ENCODE peak calls at places on chromosome 5, in six cellular contexts. R is HT1080, T is immature natural killer cell, X is hippocampal formation, H is HepG2, N is dermis microvascular lymphatic vessel endothelial cell. Q is an unnamed sample.
A peak's percentile ranks its signal among the peaks of the same experiment; 100 is the strongest.

GRCh38 chr5:154311362-154311761 is 120.8 kb downstream of the GALNT10 start:
- DNase-seq in R (no peak), T (peak; percentile 10), X (no peak), H (no peak), N (no peak), Q (no peak)

GRCh38 chr5:1210832-1211251 is 9.4 kb downstream of the SLC6A19 start:
- DNase-seq in R (no peak), T (no peak), X (no peak), H (no peak), N (no peak), Q (no peak)

GRCh38 chr5:1827410-1828397 is 26.5 kb downstream of the NDUFS6 start:
- DNase-seq in R (no peak), T (no peak), X (no peak), H (no peak), N (no peak), Q (no peak)

GRCh38 chr5:161086456-161086855 is 234.4 kb upstream of the ATP10B start:
- DNase-seq in R (peak; percentile 67), T (no peak), X (no peak), H (no peak), N (no peak), Q (no peak)

GRCh38 chr5:35089688-35090314 is 42.1 kb upstream of the AGXT2 start:
- DNase-seq in R (peak; percentile 70), T (peak; percentile 11), X (peak; percentile 30), H (peak; percentile 64), N (peak; percentile 44), Q (no peak)

GRCh38 chr5:71778678-71779276 is 59.7 kb downstream of the CARTPT start:
- DNase-seq in R (peak; percentile 30), T (no peak), X (peak; percentile 4), H (peak; percentile 15), N (peak; percentile 65), Q (no peak)

GRCh38 chr5:93120048-93120447 is 461.0 kb downstream of the NR2F1-AS1 start:
- DNase-seq in R (no peak), T (no peak), X (no peak), H (no peak), N (no peak), Q (no peak)

GRCh38 chr5:134581241-134581981 is 51.2 kb downstream of the SAR1B start:
- DNase-seq in R (no peak), T (no peak), X (no peak), H (no peak), N (no peak), Q (no peak)

GRCh38 chr5:157520911-157521703 is 54.5 kb downstream of the ADAM19 start:
- DNase-seq in R (peak; percentile 81), T (no peak), X (no peak), H (peak; percentile 23), N (peak; percentile 81), Q (no peak)

Q was measured in NCI-H187 treated with DMSO at 0.1 percent for 48 hours.